ENCODE peak calls at places on chromosomes 11 and 22, in seven cellular contexts. J is neuronal stem cell, A is H9, K is mesenchymal stem cell, C is mesendoderm, G is H1, X is trophoblast cell. D is an unnamed sample.

GRCh38 chr22:19853058-19853878 is 1.4 kb downstream of the GNB1L start:
- DNase-seq in J (no peak), A (no peak), K (no peak), C (no peak), G (no peak), X (no peak), D (no peak)

GRCh38 chr11:29679996-29680395 is 336.8 kb downstream of the KCNA4 start:
- DNase-seq in J (no peak), A (no peak), K (no peak), C (no peak), G (no peak), X (no peak), D (no peak)

GRCh38 chr11:36034572-36035331 is 90.9 kb downstream of the LDLRAD3 start:
- DNase-seq in J (no peak), A (no peak), K (peak; percentile 90), C (no peak), G (no peak), X (peak; percentile 76), D (peak; percentile 90)

GRCh38 chr11:67983916-67984315 is 20.0 kb downstream of the UNC93B1 start:
- DNase-seq in J (no peak), A (no peak), K (no peak), C (no peak), G (no peak), X (no peak), D (no peak)

GRCh38 chr11:23423656-23424055 is 563.4 kb upstream of the CCDC179 start:
- DNase-seq in J (no peak), A (no peak), K (no peak), C (no peak), G (no peak), X (no peak), D (no peak)

GRCh38 chr22:37604875-37605274 is 3.8 kb upstream of the GGA1 start:
- DNase-seq in J (no peak), A (no peak), K (no peak), C (no peak), G (no peak), X (no peak), D (no peak)

GRCh38 chr22:35299217-35299716 is 427 bp upstream of the TOM1 start:
- DNase-seq in J (peak; percentile 18), A (no peak), K (no peak), C (no peak), G (no peak), X (no peak), D (no peak)

GRCh38 chr11:288328-289144 is at the start of gene PGGHG:
- DNase-seq in J (no peak), A (peak; percentile 33), K (peak; percentile 56), C (no peak), G (no peak), X (peak; percentile 17), D (no peak)

GRCh38 chr11:65917434-65918210 is 1.2 kb downstream of the C11orf68 start:
- DNase-seq in J (no peak), A (no peak), K (no peak), C (no peak), G (no peak), X (no peak), D (no peak)

GRCh38 chr11:36361901-36362391 is 65.9 kb downstream of the PRR5L start:
- DNase-seq in J (no peak), A (peak; percentile 52), K (peak; percentile 92), C (peak; percentile 94), G (peak; percentile 54), X (peak; percentile 56), D (peak; percentile 85)

GRCh38 chr11:114200351-114200750 is 95.8 kb upstream of the NNMT start:
- DNase-seq in J (no peak), A (no peak), K (no peak), C (no peak), G (no peak), X (no peak), D (no peak)

GRCh38 chr22:29885610-29886009 is 2.6 kb downstream of the MTMR3 start:
- DNase-seq in J (no peak), A (no peak), K (no peak), C (peak; percentile 70), G (no peak), X (peak; percentile 57), D (no peak)

GRCh38 chr11:34548278-34548677 is 34.7 kb upstream of the ELF5 start:
- DNase-seq in J (no peak), A (no peak), K (no peak), C (no peak), G (no peak), X (no peak), D (no peak)

GRCh38 chr22:25494774-25495173 is 69.7 kb upstream of the GRK3 start:
- DNase-seq in J (no peak), A (no peak), K (no peak), C (peak; percentile 47), G (no peak), X (no peak), D (no peak)

GRCh38 chr11:44766972-44767278 is 40.2 kb downstream of the TSPAN18 start:
- DNase-seq in J (no peak), A (peak; percentile 24), K (peak; percentile 94), C (peak; percentile 67), G (no peak), X (no peak), D (peak; percentile 34)

GRCh38 chr22:36164621-36165020 is 4.1 kb upstream of the APOL3 start:
- DNase-seq in J (no peak), A (no peak), K (no peak), C (no peak), G (no peak), X (no peak), D (no peak)

GRCh38 chr11:132576706-132577105 is 955.6 kb downstream of the OPCML start:
- DNase-seq in J (no peak), A (peak; percentile 57), K (peak; percentile 97), C (peak; percentile 95), G (peak; percentile 10), X (peak; percentile 10), D (peak; percentile 97)

GRCh38 chr11:60158666-60159065 is 24.2 kb downstream of the MS4A6A start:
- DNase-seq in J (no peak), A (no peak), K (no peak), C (no peak), G (no peak), X (no peak), D (no peak)

GRCh38 chr11:74390697-74391096 is 7.5 kb downstream of the PGM2L1 start:
- DNase-seq in J (no peak), A (no peak), K (no peak), C (no peak), G (no peak), X (no peak), D (no peak)

GRCh38 chr11:32613500-32614151 is 30.0 kb downstream of the EIF3M start:
- DNase-seq in J (no peak), A (no peak), K (no peak), C (no peak), G (no peak), X (no peak), D (no peak)

GRCh38 chr11:14519692-14520085 is 497 bp downstream of the PSMA1 start:
- DNase-seq in J (no peak), A (no peak), K (no peak), C (no peak), G (no peak), X (no peak), D (peak; percentile 41)

DNA sequence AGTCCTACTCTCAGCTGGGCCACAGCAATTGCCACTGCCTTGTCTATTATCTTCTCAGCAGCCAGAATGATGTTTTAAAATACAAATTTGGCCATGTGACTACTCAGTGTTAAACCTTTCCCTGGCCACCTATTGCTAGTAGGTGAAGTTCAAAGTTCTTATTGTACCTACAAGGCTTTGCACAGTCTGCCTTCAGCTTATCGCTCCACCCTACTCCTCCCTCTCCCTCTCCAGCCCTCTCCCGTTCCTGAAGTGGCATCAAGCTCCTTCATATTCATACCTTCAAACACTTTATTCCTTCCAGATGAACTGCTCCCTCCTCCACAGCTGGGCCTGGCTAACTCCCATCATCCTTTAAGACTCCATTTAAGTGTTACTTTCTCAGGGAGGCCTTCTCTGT is 37.3 kb downstream of the OR10A6 start:
- DNase-seq in J (no peak), A (no peak), K (no peak), C (no peak), G (no peak), X (no peak), D (no peak)
- H2BK5ac ChIP-seq in J (no peak overlapping the region), A (no peak overlapping the region), K (no peak overlapping the region), C (peak overlapping the region; percentile 72), G (no peak overlapping the region), X (no peak overlapping the region), D (peak overlapping the region; percentile 11)

GRCh38 chr22:46038516-46039430 is 61.8 kb upstream of the WNT7B start:
- DNase-seq in J (no peak), A (no peak), K (no peak), C (no peak), G (no peak), X (no peak), D (no peak)

GRCh38 chr22:46041642-46042041 is 64.7 kb upstream of the WNT7B start:
- DNase-seq in J (no peak), A (no peak), K (no peak), C (no peak), G (no peak), X (no peak), D (no peak)

GRCh38 chr22:46039531-46039930 is 62.6 kb upstream of the WNT7B start:
- DNase-seq in J (no peak), A (no peak), K (no peak), C (no peak), G (no peak), X (no peak), D (no peak)

GRCh38 chr22:46042786-46043185 is 65.8 kb upstream of the WNT7B start:
- DNase-seq in J (no peak), A (peak; percentile 15), K (no peak), C (no peak), G (no peak), X (no peak), D (peak; percentile 32)

GRCh38 chr22:46040471-46041465 is 63.8 kb upstream of the WNT7B start:
- DNase-seq in J (no peak), A (no peak), K (no peak), C (no peak), G (no peak), X (no peak), D (no peak)
- H2BK5ac ChIP-seq in J (no peak overlapping the region), A (no peak overlapping the region), K (no peak overlapping the region), C (no peak overlapping the region), G (no peak overlapping the region), X (no peak overlapping the region), D (no peak overlapping the region)

GRCh38 chr11:75841739-75842138 is 26.7 kb downstream of the UVRAG start:
- DNase-seq in J (no peak), A (no peak), K (no peak), C (no peak), G (no peak), X (no peak), D (no peak)
- H2BK5ac ChIP-seq in J (no peak overlapping the region), A (no peak overlapping the region), K (no peak overlapping the region), C (no peak overlapping the region), G (no peak overlapping the region), X (no peak overlapping the region), D (no peak overlapping the region)

GRCh38 chr22:23271597-23271908 is 91.2 kb downstream of the BCR start:
- DNase-seq in J (no peak), A (no peak), K (no peak), C (no peak), G (no peak), X (no peak), D (no peak)

GRCh38 chr22:23272371-23272770 is 92.1 kb downstream of the BCR start:
- DNase-seq in J (no peak), A (no peak), K (no peak), C (no peak), G (no peak), X (no peak), D (no peak)

GRCh38 chr22:23273445-23274145 is 93.3 kb downstream of the BCR start:
- DNase-seq in J (no peak), A (no peak), K (no peak), C (no peak), G (no peak), X (no peak), D (no peak)

GRCh38 chr22:23274146-23274526 is 93.8 kb downstream of the BCR start:
- DNase-seq in J (no peak), A (no peak), K (no peak), C (no peak), G (no peak), X (no peak), D (no peak)

GRCh38 chr22:23272834-23273233 is 92.5 kb downstream of the BCR start:
- DNase-seq in J (no peak), A (no peak), K (no peak), C (no peak), G (no peak), X (no peak), D (no peak)
- H2BK5ac ChIP-seq in J (no peak overlapping the region), A (no peak overlapping the region), K (no peak overlapping the region), C (no peak overlapping the region), G (no peak overlapping the region), X (no peak overlapping the region), D (no peak overlapping the region)

D was measured in IMR-90.